ENCODE peak calls at places on chromosomes 4 and X, in ten cellular contexts. V, F, N, S, D, J, P, Q, Z and B are unnamed samples.

GRCh38 chr4:183299464-183299863 is 20.6 kb downstream of the CLDN22 start:
- DNase-seq in V (no peak), F (no peak), N (no peak), S (no peak), D (no peak), J (no peak), P (no peak), Q (no peak), Z (no peak), B (no peak)

GRCh38 chr4:102299708-102300107 is 45.6 kb downstream of the SLC39A8 start:
- DNase-seq in V (peak; percentile 21), F (peak; percentile 11), N (peak; percentile 72), S (peak; percentile 28), D (peak; percentile 75), J (peak; percentile 46), P (no peak), Q (no peak), Z (peak; percentile 9), B (peak; percentile 13)

GRCh38 chr4:61003301-61003700 is 196.8 kb upstream of the ADGRL3 start:
- DNase-seq in V (no peak), F (no peak), N (no peak), S (no peak), D (peak; percentile 1), J (peak; percentile 51), P (no peak), Q (no peak), Z (no peak), B (no peak)

GRCh38 chr4:36128689-36129088 is 115.6 kb downstream of the ARAP2 start:
- DNase-seq in V (no peak), F (no peak), N (no peak), S (no peak), D (peak; percentile 33), J (peak; percentile 51), P (no peak), Q (no peak), Z (no peak), B (no peak)

GRCh38 chr4:126827669-126828068 is 805.1 kb upstream of the INTU start:
- DNase-seq in V (no peak), F (no peak), N (no peak), S (no peak), D (no peak), J (no peak), P (no peak), Q (no peak), Z (no peak), B (no peak)

GRCh38 chrX:69093960-69094935 is 71.0 kb downstream of the PJA1 start:
- DNase-seq in V (no peak), F (no peak), N (peak; percentile 82), S (peak; percentile 59), D (peak; percentile 70), J (peak; percentile 56), P (peak; percentile 44), Q (peak; percentile 45), Z (no peak), B (no peak)

GRCh38 chr4:55348436-55348835 is 2.4 kb downstream of the SRD5A3 start:
- DNase-seq in V (no peak), F (no peak), N (no peak), S (no peak), D (no peak), J (peak; percentile 91), P (no peak), Q (no peak), Z (no peak), B (no peak)

GRCh38 chr4:106690487-106690886 is 321.9 kb upstream of the GIMD1 start:
- DNase-seq in V (no peak), F (no peak), N (no peak), S (no peak), D (peak; percentile 54), J (peak; percentile 70), P (no peak), Q (no peak), Z (peak; percentile 9), B (no peak)

GRCh38 chrX:77795124-77795523 is 9.1 kb upstream of the ATRX start:
- DNase-seq in V (no peak), F (no peak), N (no peak), S (no peak), D (no peak), J (no peak), P (no peak), Q (no peak), Z (no peak), B (no peak)

GRCh38 chr4:183563874-183564273 is 59.0 kb downstream of the ING2 start:
- DNase-seq in V (no peak), F (no peak), N (no peak), S (peak; percentile 74), D (peak; percentile 20), J (peak; percentile 88), P (no peak), Q (no peak), Z (peak; percentile 56), B (no peak)

GRCh38 chr4:186132577-186133277 is 28.2 kb downstream of the FAM149A start:
- DNase-seq in V (peak; percentile 26), F (no peak), N (peak; percentile 77), S (no peak), D (peak; percentile 55), J (peak; percentile 59), P (no peak), Q (no peak), Z (no peak), B (no peak)

GRCh38 chr4:152398060-152398459 is 137.8 kb downstream of the FBXW7 start:
- DNase-seq in V (no peak), F (no peak), N (peak; percentile 27), S (no peak), D (peak; percentile 39), J (peak; percentile 27), P (no peak), Q (no peak), Z (no peak), B (no peak)

GRCh38 chr4:94419956-94420355 is 31.8 kb upstream of the PDLIM5 start:
- DNase-seq in V (no peak), F (no peak), N (no peak), S (no peak), D (peak; percentile 73), J (peak; percentile 97), P (no peak), Q (no peak), Z (peak; percentile 39), B (no peak)

GRCh38 chr4:57943672-57944071 is 833.5 kb upstream of the IGFBP7 start:
- DNase-seq in V (no peak), F (no peak), N (no peak), S (no peak), D (no peak), J (no peak), P (no peak), Q (no peak), Z (no peak), B (no peak)

GRCh38 chr4:142925161-142925560 is 79.1 kb upstream of the INPP4B start:
- DNase-seq in V (no peak), F (no peak), N (no peak), S (no peak), D (no peak), J (peak; percentile 8), P (no peak), Q (no peak), Z (no peak), B (no peak)

GRCh38 chrX:10399152-10399741 is 221.1 kb downstream of the MID1 start:
- DNase-seq in V (no peak), F (no peak), N (no peak), S (no peak), D (no peak), J (no peak), P (no peak), Q (no peak), Z (no peak), B (no peak)

GRCh38 chr4:151690164-151690856 is 70.5 kb downstream of the GATB start:
- DNase-seq in V (no peak), F (no peak), N (peak; percentile 37), S (no peak), D (peak; percentile 67), J (no peak), P (no peak), Q (no peak), Z (no peak), B (no peak)

GRCh38 chrX:49040376-49040955 is 2.7 kb downstream of the TFE3 start:
- DNase-seq in V (no peak), F (no peak), N (no peak), S (peak; percentile 42), D (peak; percentile 26), J (peak; percentile 26), P (no peak), Q (no peak), Z (no peak), B (no peak)

GRCh38 chrX:48474127-48474526 is 1.9 kb upstream of the FTSJ1 start:
- DNase-seq in V (no peak), F (no peak), N (peak; percentile 23), S (no peak), D (peak; percentile 39), J (no peak), P (no peak), Q (no peak), Z (no peak), B (no peak)

GRCh38 chr4:122602277-122603142 is 18.4 kb downstream of the IL21 start:
- DNase-seq in V (peak; percentile 74), F (no peak), N (peak; percentile 37), S (no peak), D (peak; percentile 70), J (peak; percentile 63), P (no peak), Q (no peak), Z (peak; percentile 4), B (no peak)
- TF ChIP-seq CTCF in V (peak; percentile 66), F (peak; percentile 59), N (peak; percentile 55), S (no peak), D (peak; percentile 53), J (peak; percentile 38), P (peak; percentile 45), Q (no peak), Z (peak; percentile 41), B (no peak)

GRCh38 chrX:53284684-53285447 is 3.5 kb upstream of the IQSEC2 start:
- DNase-seq in V (peak; percentile 38), F (peak; percentile 56), N (peak; percentile 71), S (peak; percentile 66), D (peak; percentile 49), J (peak; percentile 17), P (peak; percentile 46), Q (peak; percentile 50), Z (no peak), B (peak; percentile 33)
- TF ChIP-seq CTCF in V (peak; percentile 74), F (peak; percentile 80), N (peak; percentile 73), S (peak; percentile 56), D (peak; percentile 68), J (peak; percentile 83), P (peak; percentile 91), Q (peak; percentile 54), Z (peak; percentile 90), B (peak; percentile 70)

DNA sequence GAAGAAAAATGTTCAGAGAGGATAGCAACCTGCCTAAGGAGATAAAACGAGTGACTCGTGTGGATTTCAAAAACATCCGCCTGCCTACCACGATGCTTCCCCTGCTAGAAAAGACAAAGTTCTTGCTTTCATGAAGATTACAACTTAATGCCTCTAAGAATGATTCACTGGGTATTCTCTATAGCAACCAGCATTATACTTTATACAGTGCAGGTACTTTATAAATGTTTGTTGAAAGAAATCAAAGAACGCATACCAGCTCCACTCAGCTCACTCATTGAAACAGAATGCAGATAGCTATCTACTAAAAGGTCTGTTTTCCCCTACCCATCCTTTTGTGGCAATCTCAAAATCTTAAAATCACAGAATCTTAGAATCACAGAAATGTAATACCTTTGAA is 33.7 kb downstream of the GASK1B start:
- DNase-seq in V (no peak), F (no peak), N (no peak), S (no peak), D (peak; percentile 20), J (no peak), P (no peak), Q (no peak), Z (no peak), B (no peak)
- TF ChIP-seq CTCF in V (no peak), F (no peak), N (no peak), S (no peak), D (no peak), J (no peak), P (no peak), Q (no peak), Z (no peak), B (no peak)

GRCh38 chrX:153924149-153924861 is 1.8 kb downstream of the ARHGAP4 start:
- DNase-seq in V (peak; percentile 42), F (no peak), N (peak; percentile 57), S (no peak), D (peak; percentile 64), J (no peak), P (no peak), Q (no peak), Z (no peak), B (no peak)
- TF ChIP-seq CTCF in V (peak; percentile 27), F (peak; percentile 45), N (peak; percentile 41), S (no peak), D (peak; percentile 21), J (peak; percentile 20), P (no peak), Q (no peak), Z (no peak), B (peak; percentile 22)